ENCODE peak calls at places on chromosomes 16 and 17, in five cellular contexts. L is GM12878, H is HepG2, Z is SK-N-SH, M is H1. V is an unnamed sample. For H3K4me1, the result is how much of the 10 kb centered on the place peaks cover.

GRCh38 chr16:24700549-24701392 is 28.7 kb upstream of the TNRC6A start:
- DNase-seq in H (peak), L (no peak), M (peak), Z (peak), V (peak)

GRCh38 chr17:57604771-57605733 is 140.0 kb downstream of the CCDC182 start:
- DNase-seq in H (no peak), L (peak), Z (peak), M (no peak), V (no peak)

GRCh38 chr16:87970206-87970605 is 19.0 kb downstream of the BANP start:
- DNase-seq in Z (no peak), H (no peak), M (no peak), L (no peak), V (no peak)

GRCh38 chr16:56795011-56795410 is 65.1 kb downstream of the NUP93 start:
- DNase-seq in L (no peak), Z (no peak), H (no peak), M (no peak), V (no peak)

GRCh38 chr17:72387487-72387886 is 266.7 kb downstream of the SOX9 start:
- DNase-seq in Z (no peak), M (no peak), H (peak), L (no peak), V (no peak)

GRCh38 chr16:65989861-65990260 is 376.6 kb upstream of the CDH5 start:
- DNase-seq in H (no peak), M (no peak), Z (no peak), L (no peak), V (no peak)

GRCh38 chr17:76268991-76269981 is 4.1 kb downstream of the UBALD2 start:
- DNase-seq in H (no peak), L (no peak), M (no peak), Z (peak), V (no peak)

GRCh38 chr17:58330997-58331814 is 2.6 kb upstream of the TSPOAP1 start:
- DNase-seq in Z (peak), H (no peak), L (no peak), M (no peak), V (no peak)

GRCh38 chr17:5571281-5571680 is 13.0 kb downstream of the NLRP1 start:
- DNase-seq in H (no peak), L (no peak), Z (no peak), M (no peak), V (no peak)

GRCh38 chr17:35780876-35781409 is 14.5 kb downstream of the MMP28 start:
- DNase-seq in M (no peak), H (no peak), Z (no peak), L (no peak), V (no peak)

GRCh38 chr17:35775039-35775438 is 14.4 kb downstream of the C17orf50 start:
- DNase-seq in H (no peak), Z (peak), L (no peak), M (no peak), V (no peak)

GRCh38 chr17:35775583-35775982 is 14.9 kb downstream of the C17orf50 start:
- DNase-seq in M (no peak), L (no peak), Z (no peak), H (no peak), V (no peak)

GRCh38 chr17:35774499-35774898 is 13.8 kb downstream of the C17orf50 start:
- DNase-seq in M (no peak), H (no peak), L (no peak), Z (peak), V (no peak)

GRCh38 chr17:35778641-35779196 is 16.7 kb downstream of the MMP28 start:
- DNase-seq in M (no peak), Z (no peak), L (no peak), H (no peak), V (no peak)
- H3K4me1 ChIP-seq in M (under half), Z (under half), L (under half), H (under half), V (under half)

GRCh38 chr17:12409082-12409481 is 256.6 kb upstream of the MYOCD start:
- DNase-seq in H (no peak), L (no peak), M (no peak), Z (no peak), V (no peak)
- TF ChIP-seq SIN3A in H (no peak), L (no peak), M (no peak), Z (no peak), V (no peak)

GRCh38 chr17:8948462-8948861 is 17.0 kb downstream of the PIK3R5 start:
- DNase-seq in M (no peak), H (no peak), Z (no peak), L (no peak), V (no peak)
- H3K4me1 ChIP-seq in M (under half), H (under half), Z (under half), L (half or more), V (under half)

DNA sequence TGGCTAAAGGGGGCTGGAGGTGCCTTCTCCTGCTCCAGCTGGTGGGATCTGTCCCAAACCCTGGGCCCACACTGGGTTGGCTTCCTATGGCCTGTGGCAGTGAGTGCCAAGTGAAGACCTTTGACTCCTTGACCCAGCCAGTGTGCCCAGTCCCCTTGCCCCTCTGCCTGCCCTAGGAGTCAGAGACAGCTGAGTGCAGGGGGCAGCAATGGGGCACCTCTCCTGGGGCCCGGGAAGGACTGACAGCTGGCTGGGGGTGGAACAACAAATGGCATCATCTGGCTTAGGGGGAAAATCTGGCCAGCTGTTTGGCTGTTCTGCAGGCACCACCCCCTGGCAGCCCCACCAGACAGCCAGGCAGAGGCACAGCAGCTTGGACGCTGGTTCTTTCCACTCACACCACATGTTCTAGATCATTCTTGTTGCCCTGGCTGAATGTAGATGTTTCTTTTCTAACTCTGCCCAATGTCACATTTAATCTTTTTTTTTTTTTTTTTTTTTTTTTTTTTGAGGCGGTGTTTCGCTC is 1.9 kb upstream of the SLC4A1 start:
- DNase-seq in L (no peak), H (no peak), Z (peak), M (no peak), V (no peak)
- TF ChIP-seq SIN3A in L (no peak), H (no peak), Z (no peak), M (no peak), V (no peak)

DNA sequence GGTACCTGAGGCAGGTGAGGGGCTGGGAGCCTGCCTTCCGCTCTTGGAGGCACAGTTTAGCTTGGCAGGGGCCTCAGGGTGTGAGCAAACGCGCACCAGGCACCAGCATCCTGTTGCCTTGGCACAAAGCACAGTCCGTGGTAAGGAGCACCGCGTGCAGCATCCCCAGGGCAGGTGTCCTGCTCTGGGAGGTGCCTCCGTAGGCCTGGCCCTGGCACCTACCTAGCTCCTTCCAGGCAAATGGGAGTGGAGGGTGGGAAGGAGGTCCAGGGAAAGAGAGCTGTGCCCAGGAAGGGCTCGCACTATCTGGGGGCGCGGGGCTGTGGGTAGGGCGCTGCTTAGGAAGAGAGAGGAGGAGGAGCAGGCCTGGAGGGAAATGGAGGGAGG is 3.1 kb upstream of the GSE1 start:
- DNase-seq in M (no peak), L (no peak), Z (no peak), H (no peak), V (no peak)
- H3K4me1 ChIP-seq in M (under half), L (under half), Z (under half), H (under half), V (half or more)

DNA sequence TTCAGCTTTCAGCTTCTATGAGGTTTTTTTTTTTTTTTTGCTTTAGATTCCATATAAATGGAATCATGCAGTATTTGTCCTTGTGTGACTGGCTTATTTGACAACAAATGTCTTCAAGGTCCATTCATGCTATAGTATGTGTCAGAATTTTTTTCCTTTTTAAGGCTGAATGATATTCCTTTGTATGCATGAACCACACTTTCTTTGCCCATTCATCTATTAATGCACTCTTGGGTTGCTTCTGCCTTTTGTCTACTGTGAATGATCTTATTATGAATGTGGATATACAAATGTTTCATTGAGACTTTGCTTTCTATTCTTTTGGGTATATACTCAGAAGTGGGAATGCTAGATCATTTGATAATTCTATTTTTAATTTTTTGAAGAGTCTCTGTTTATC is 27.0 kb upstream of the LRRC75A start:
- DNase-seq in Z (no peak), L (no peak), H (no peak), M (no peak), V (no peak)
- TF ChIP-seq SIN3A in Z (no peak), L (no peak), H (no peak), M (no peak), V (no peak)

DNA sequence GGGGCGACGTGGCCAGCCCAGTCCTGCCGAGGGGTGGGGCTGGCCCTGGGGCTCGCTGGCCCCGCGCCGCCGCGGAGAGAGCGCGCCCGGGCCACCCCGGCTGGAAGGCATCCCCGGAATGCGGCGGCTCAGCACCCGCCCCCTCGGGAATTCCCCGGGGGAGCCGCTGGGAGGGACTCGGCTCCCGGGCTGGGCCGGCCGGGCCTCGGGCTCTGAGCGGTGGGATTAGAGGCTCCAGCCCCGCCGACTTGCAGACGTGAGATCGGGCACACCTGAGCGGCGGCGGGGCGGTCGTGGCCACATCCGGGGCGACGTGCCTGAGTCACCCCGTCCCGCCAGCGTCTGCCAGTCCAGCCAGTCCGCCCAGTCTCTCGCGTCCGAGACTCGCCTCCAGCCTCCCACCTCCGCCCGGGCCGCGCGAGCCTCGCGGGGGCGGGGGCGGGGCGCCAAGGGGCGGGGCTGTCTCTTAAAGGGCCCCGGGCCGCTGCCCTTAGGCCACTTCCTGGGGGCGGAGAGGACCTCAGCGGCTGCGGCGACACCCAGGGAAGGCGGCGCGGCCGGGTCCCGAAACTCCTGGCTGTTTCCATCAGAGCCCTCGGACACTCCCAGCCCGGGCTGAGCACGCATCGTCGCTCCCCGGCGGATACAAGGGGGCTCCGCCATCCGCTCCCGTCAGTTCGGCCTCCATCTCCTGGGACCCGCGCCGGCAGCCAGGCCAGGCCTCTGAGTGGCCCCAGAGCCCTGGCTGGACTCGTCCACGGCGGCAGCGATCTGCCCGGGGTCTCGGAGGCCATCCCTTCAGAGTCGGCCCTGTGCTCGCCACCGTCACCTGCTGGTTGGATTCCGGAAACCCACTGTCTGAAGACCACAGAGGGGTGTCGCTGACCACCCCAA is at the start of gene KCTD11:
- DNase-seq in Z (peak), L (no peak), M (peak), H (peak), V (no peak)
- H3K4me1 ChIP-seq in Z (under half), L (under half), M (under half), H (half or more), V (under half)

DNA sequence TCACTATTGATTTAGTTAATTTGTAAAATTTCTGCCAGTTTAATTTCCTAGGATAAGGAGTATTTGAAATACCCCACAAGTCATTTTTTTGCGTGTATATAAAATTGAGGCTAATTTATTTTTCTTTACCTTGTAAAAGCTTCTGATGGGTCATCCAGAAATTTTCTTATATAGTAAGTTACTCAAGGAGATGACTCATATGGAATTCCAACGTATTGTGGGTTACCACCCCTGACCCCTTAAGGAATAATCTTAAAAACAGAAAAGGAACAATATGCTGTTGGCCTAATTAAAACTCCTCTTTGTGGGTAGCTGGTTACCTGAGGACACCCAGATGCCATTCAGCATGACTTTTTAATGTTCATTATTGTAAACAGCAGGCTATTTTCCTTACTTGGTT is 13.6 kb downstream of the HEATR6 start:
- DNase-seq in M (no peak), H (no peak), L (no peak), Z (no peak), V (no peak)
- TF ChIP-seq SIN3A in M (no peak), H (no peak), L (no peak), Z (no peak), V (no peak)